ENCODE peak calls at places on chromosomes 4 and X, in ten cellular contexts. P, V, R, L, J, B, Q, W, O and X are unnamed samples.

GRCh38 chr4:79498282-79498681 is 90.3 kb upstream of the GK2 start:
- DNase-seq in O (no peak), J (no peak), L (no peak), R (no peak), B (no peak), P (no peak), Q (no peak), V (no peak), W (no peak), X (no peak)

GRCh38 chr4:2954358-2955185 is 8.6 kb downstream of the NOP14 start:
- DNase-seq in W (no peak), J (no peak), B (no peak), R (peak; percentile 68), L (no peak), O (no peak), Q (no peak), V (no peak), P (no peak), X (no peak)

GRCh38 chr4:152983221-152983620 is 47.1 kb downstream of the FHDC1 start:
- DNase-seq in V (no peak), Q (no peak), L (no peak), O (no peak), J (no peak), P (no peak), R (peak; percentile 67), W (peak; percentile 30), B (no peak), X (no peak)

GRCh38 chrX:50812995-50813842 is 775 bp downstream of the SHROOM4 start:
- DNase-seq in B (no peak), O (no peak), V (peak; percentile 69), J (no peak), R (peak; percentile 36), P (no peak), L (no peak), Q (no peak), W (peak; percentile 77), X (no peak)

GRCh38 chr4:98293089-98293887 is 32.1 kb downstream of the RAP1GDS1 start:
- DNase-seq in J (no peak), L (no peak), W (no peak), B (no peak), P (no peak), Q (no peak), R (no peak), V (no peak), O (no peak), X (no peak)

GRCh38 chr4:1055721-1056590 is 44.5 kb downstream of the FGFRL1 start:
- DNase-seq in O (no peak), Q (no peak), P (peak; percentile 63), R (peak; percentile 70), V (peak; percentile 66), B (no peak), J (no peak), W (no peak), L (peak; percentile 72), X (no peak)

GRCh38 chrX:10190367-10190766 is 33.6 kb downstream of the CLCN4 start:
- DNase-seq in O (peak; percentile 41), R (no peak), V (no peak), W (peak; percentile 76), J (peak; percentile 42), P (no peak), Q (no peak), L (no peak), B (peak; percentile 55), X (peak; percentile 50)

GRCh38 chr4:21451032-21451431 is 497.5 kb downstream of the KCNIP4 start:
- DNase-seq in P (no peak), R (no peak), J (no peak), W (peak; percentile 55), Q (no peak), L (no peak), V (no peak), O (no peak), B (no peak), X (no peak)

GRCh38 chr4:3871181-3871852 is 105.1 kb downstream of the ADRA2C start:
- DNase-seq in L (no peak), W (peak; percentile 42), J (peak; percentile 52), O (no peak), B (no peak), R (peak; percentile 94), V (peak; percentile 56), Q (no peak), P (no peak), X (no peak)

GRCh38 chrX:20378291-20378920 is 111.7 kb upstream of the RPS6KA3 start:
- DNase-seq in B (no peak), V (no peak), O (no peak), R (no peak), W (peak; percentile 64), Q (no peak), P (no peak), J (no peak), L (no peak), X (no peak)

GRCh38 chr4:33746979-33747378 is 2497.3 kb downstream of the ARAP2 start:
- DNase-seq in B (no peak), Q (no peak), R (no peak), V (no peak), O (no peak), J (no peak), P (no peak), W (no peak), L (no peak), X (no peak)

GRCh38 chr4:182698212-182698611 is 219.0 kb downstream of the DCTD start:
- DNase-seq in L (no peak), J (no peak), V (no peak), Q (no peak), R (no peak), W (no peak), P (no peak), B (no peak), O (no peak), X (no peak)

GRCh38 chrX:104922206-104922621 is 298.3 kb downstream of the TEX13A start:
- DNase-seq in B (peak; percentile 2), P (peak; percentile 18), V (peak; percentile 70), L (peak; percentile 29), R (peak; percentile 79), O (peak; percentile 24), W (peak; percentile 66), Q (peak; percentile 4), J (peak; percentile 24), X (peak; percentile 26)

GRCh38 chr4:3791910-3792542 is 25.8 kb downstream of the ADRA2C start:
- DNase-seq in V (no peak), R (peak; percentile 89), O (no peak), L (no peak), W (peak; percentile 34), Q (no peak), J (no peak), P (no peak), B (no peak), X (no peak)

GRCh38 chr4:165359501-165359900 is 19.3 kb upstream of the CPE start:
- DNase-seq in B (no peak), L (no peak), O (no peak), P (no peak), W (peak; percentile 83), V (no peak), R (no peak), J (no peak), Q (no peak), X (no peak)

GRCh38 chrX:22095306-22095705 is 63.2 kb downstream of the PHEX start:
- DNase-seq in O (no peak), R (no peak), P (no peak), B (no peak), V (peak; percentile 84), J (no peak), Q (no peak), W (peak; percentile 77), L (no peak), X (peak; percentile 51)

GRCh38 chrX:28058906-28059305 is 77.7 kb upstream of the DCAF8L1 start:
- DNase-seq in V (no peak), P (no peak), O (no peak), J (no peak), L (no peak), R (no peak), Q (no peak), W (no peak), B (peak; percentile 1), X (no peak)

GRCh38 chr4:138992676-138993075 is 22.9 kb upstream of the NOCT start:
- DNase-seq in P (no peak), L (no peak), Q (no peak), V (peak; percentile 43), O (no peak), J (no peak), R (no peak), B (no peak), W (no peak), X (no peak)

GRCh38 chr4:78634011-78634664 is 82.6 kb downstream of the ANXA3 start:
- DNase-seq in O (no peak), L (no peak), Q (peak; percentile 56), R (no peak), W (peak; percentile 43), P (no peak), V (peak; percentile 74), B (no peak), J (no peak), X (peak; percentile 23)

GRCh38 chr4:126630171-126630570 is 1002.6 kb upstream of the INTU start:
- DNase-seq in O (no peak), V (no peak), R (no peak), L (no peak), Q (no peak), J (no peak), B (no peak), W (peak; percentile 36), P (no peak), X (no peak)

GRCh38 chr4:169014581-169014980 is 4.5 kb upstream of the CBR4 start:
- DNase-seq in J (no peak), R (no peak), Q (no peak), L (no peak), O (no peak), V (no peak), B (no peak), P (no peak), W (peak; percentile 55), X (no peak)

GRCh38 chrX:10112510-10112909 is 44.3 kb upstream of the CLCN4 start:
- DNase-seq in O (no peak), L (no peak), R (no peak), P (no peak), B (no peak), Q (no peak), J (no peak), W (no peak), V (no peak), X (no peak)

GRCh38 chrX:57453901-57454300 is 137.9 kb upstream of the ZXDB start:
- DNase-seq in L (no peak), Q (no peak), W (peak; percentile 48), J (peak; percentile 15), B (no peak), V (no peak), R (peak; percentile 32), O (no peak), P (no peak), X (no peak)